ENCODE peak calls at places on chromosomes 2 and 18, in six cellular contexts. S is HT-29; T is GM23338; I is activated CD4-positive, alpha-beta T cell treated with anti-CD3 and anti-CD28 coated beads, Interleukin-2, amount 50 U/mL, for 1 hour; W is NCI-H460; N is AG08396. M is an unnamed sample.

GRCh38 chr18:57859314-57859713 is 56.2 kb upstream of the ATP8B1 start:
- DNase-seq in W (peak), N (no peak), S (peak), I (no peak), T (peak), M (no peak)

GRCh38 chr18:12015697-12016062 is 34.4 kb downstream of the IMPA2 start:
- DNase-seq in S (peak), T (no peak), W (no peak), N (peak), I (no peak), M (no peak)

GRCh38 chr2:128997166-128997866 is 678.6 kb upstream of the HS6ST1 start:
- DNase-seq in T (no peak), I (no peak), W (no peak), N (no peak), S (no peak), M (no peak)

GRCh38 chr2:8779795-8780194 is 57.6 kb downstream of the KIDINS220 start:
- DNase-seq in T (no peak), W (no peak), I (no peak), S (no peak), N (no peak), M (no peak)

GRCh38 chr2:9844036-9844483 is 786 bp downstream of the TAF1B start:
- DNase-seq in I (no peak), N (no peak), S (no peak), T (peak), W (no peak), M (no peak)

GRCh38 chr2:118032169-118033013 is 18.5 kb upstream of the CCDC93 start:
- DNase-seq in I (peak), W (peak), N (peak), T (peak), S (peak), M (no peak)

GRCh38 chr2:171185941-171186340 is 25.2 kb upstream of the TLK1 start:
- DNase-seq in S (no peak), N (peak), I (no peak), W (no peak), T (no peak), M (no peak)

GRCh38 chr2:207352978-207353377 is 176.8 kb upstream of the CREB1 start:
- DNase-seq in S (no peak), N (no peak), W (no peak), I (no peak), T (peak), M (no peak)

GRCh38 chr2:111139637-111140317 is 19.1 kb downstream of the BCL2L11 start:
- DNase-seq in W (no peak), T (no peak), N (no peak), S (no peak), I (no peak), M (no peak)

GRCh38 chr2:223416826-223417610 is 185.1 kb downstream of the SCG2 start:
- DNase-seq in T (no peak), I (no peak), S (no peak), W (no peak), N (no peak), M (peak)